ENCODE peak calls at places on chromosomes 11 and 22, in seven cellular contexts. P is heart left ventricle; Q is H7; Y is left ventricle myocardium inferior; W is stimulated activated CD8-positive, alpha-beta memory T cell treated with anti-CD3 and anti-CD28 coated beads, Interleukin-7, amount 100 ng/mL, for 48 hours; B is right cardiac atrium; F is foreskin melanocyte. X is an unnamed sample.

GRCh38 chr22:33099593-33099992 is 41.4 kb upstream of the SYN3 start:
- DNase-seq in B (no peak), P (no peak), F (no peak), Q (no peak), Y (no peak), W (no peak), X (no peak)

GRCh38 chr22:38792833-38793232 is 1.1 kb downstream of the DNAL4 start:
- DNase-seq in Y (no peak), P (no peak), F (no peak), W (peak; percentile 27), B (no peak), Q (no peak), X (no peak)

GRCh38 chr22:47219789-47220188 is 457.3 kb downstream of the TBC1D22A start:
- DNase-seq in Y (no peak), Q (no peak), W (no peak), B (no peak), F (no peak), P (no peak), X (no peak)

GRCh38 chr22:45468872-45469572 is 33.7 kb upstream of the FBLN1 start:
- DNase-seq in Y (no peak), Q (no peak), B (no peak), P (no peak), W (no peak), F (peak; percentile 71), X (no peak)

GRCh38 chr11:31542862-31543261 is 33.3 kb downstream of the ELP4 start:
- DNase-seq in Q (no peak), W (no peak), Y (no peak), B (no peak), F (no peak), P (no peak), X (no peak)

GRCh38 chr22:45424241-45424731 is 10.8 kb downstream of the RIBC2 start:
- DNase-seq in F (peak; percentile 14), Y (no peak), Q (peak; percentile 56), B (no peak), P (no peak), W (no peak), X (no peak)

GRCh38 chr11:20125927-20126326 is 34.3 kb downstream of the DBX1 start:
- DNase-seq in Q (peak; percentile 25), P (no peak), Y (no peak), F (no peak), B (no peak), W (no peak), X (no peak)

GRCh38 chr11:88484873-88485621 is 147.5 kb upstream of the CTSC start:
- DNase-seq in F (peak; percentile 35), W (peak; percentile 6), B (no peak), Y (no peak), P (no peak), Q (peak; percentile 48), X (no peak)

GRCh38 chr11:103109818-103110388 is 677 bp downstream of the DYNC2H1 start:
- DNase-seq in F (peak; percentile 26), B (no peak), Q (no peak), P (peak; percentile 19), Y (no peak), W (no peak), X (no peak)

GRCh38 chr11:12746593-12747097 is 72.4 kb downstream of the TEAD1 start:
- DNase-seq in F (no peak), Q (peak; percentile 84), P (peak; percentile 79), W (no peak), Y (peak; percentile 71), B (peak; percentile 75), X (peak; percentile 93)

GRCh38 chr22:26646158-26646557 is 11.2 kb upstream of the MIAT start:
- DNase-seq in Y (no peak), Q (no peak), W (no peak), B (no peak), P (no peak), F (no peak), X (no peak)

GRCh38 chr11:1218788-1219445 is 3.9 kb upstream of the MUC5B start:
- DNase-seq in F (no peak), W (no peak), P (no peak), B (peak; percentile 10), Q (peak; percentile 58), Y (no peak), X (no peak)

GRCh38 chr11:87473174-87473573 is 435.4 kb downstream of the TMEM135 start:
- DNase-seq in Q (no peak), W (no peak), P (no peak), Y (peak; percentile 15), F (no peak), B (no peak), X (no peak)

GRCh38 chr22:40679964-40680818 is 907 bp downstream of the MCHR1 start:
- DNase-seq in B (no peak), Y (no peak), Q (peak; percentile 72), W (no peak), P (no peak), F (peak; percentile 48), X (no peak)

GRCh38 chr11:131488208-131488607 is 117.8 kb downstream of the NTM start:
- DNase-seq in B (no peak), P (no peak), F (no peak), W (no peak), Y (no peak), Q (no peak), X (no peak)

GRCh38 chr11:12075291-12075690 is 35.1 kb upstream of the MICAL2 start:
- DNase-seq in Y (no peak), Q (no peak), B (no peak), W (no peak), P (no peak), F (no peak), X (no peak)

X was measured in ovary.